ENCODE peak calls at places on chromosomes 12 and 14, in eight cellular contexts. One of them, this sample, is unnamed.

GRCh38 chr14:59272633-59273032 is 84.2 kb downstream of the DAAM1 start:
- DNase-seq in fibroblast of the aortic adventitia: no peak
- DNase-seq in astrocyte of the spinal cord: no peak
- DNase-seq in retinal pigment epithelial cell: no peak
- DNase-seq in breast epithelium: no peak
- DNase-seq in CD8-positive, alpha-beta T cell: no peak
- DNase-seq in NB4: no peak
- DNase-seq in MM.1S: no peak
- DNase-seq in this sample: no peak

GRCh38 chr14:74618078-74618952 is 6.3 kb upstream of the LTBP2 start:
- DNase-seq in fibroblast of the aortic adventitia: peak; percentile 58
- DNase-seq in NB4: peak; percentile 80
- DNase-seq in astrocyte of the spinal cord: peak; percentile 80
- DNase-seq in retinal pigment epithelial cell: no peak
- DNase-seq in breast epithelium: no peak
- DNase-seq in MM.1S: no peak
- DNase-seq in CD8-positive, alpha-beta T cell: peak; percentile 78
- DNase-seq in this sample: peak; percentile 33

GRCh38 chr14:101241147-101241546 is 320.1 kb upstream of the DIO3 start:
- DNase-seq in retinal pigment epithelial cell: no peak
- DNase-seq in breast epithelium: no peak
- DNase-seq in CD8-positive, alpha-beta T cell: no peak
- DNase-seq in MM.1S: no peak
- DNase-seq in astrocyte of the spinal cord: no peak
- DNase-seq in fibroblast of the aortic adventitia: no peak
- DNase-seq in NB4: no peak
- DNase-seq in this sample: no peak

GRCh38 chr12:65164244-65164643 is 5.1 kb upstream of the LEMD3 start:
- DNase-seq in NB4: no peak
- DNase-seq in fibroblast of the aortic adventitia: no peak
- DNase-seq in CD8-positive, alpha-beta T cell: no peak
- DNase-seq in astrocyte of the spinal cord: no peak
- DNase-seq in MM.1S: no peak
- DNase-seq in breast epithelium: no peak
- DNase-seq in retinal pigment epithelial cell: no peak
- DNase-seq in this sample: no peak

GRCh38 chr12:6074979-6075585 is 49.4 kb downstream of the VWF start:
- DNase-seq in astrocyte of the spinal cord: no peak
- DNase-seq in breast epithelium: no peak
- DNase-seq in CD8-positive, alpha-beta T cell: peak; percentile 35
- DNase-seq in MM.1S: peak; percentile 20
- DNase-seq in fibroblast of the aortic adventitia: no peak
- DNase-seq in retinal pigment epithelial cell: no peak
- DNase-seq in NB4: peak; percentile 59
- DNase-seq in this sample: no peak

GRCh38 chr12:27463826-27464554 is 17.5 kb downstream of the SMCO2 start:
- DNase-seq in retinal pigment epithelial cell: no peak
- DNase-seq in fibroblast of the aortic adventitia: peak; percentile 87
- DNase-seq in breast epithelium: no peak
- DNase-seq in MM.1S: no peak
- DNase-seq in astrocyte of the spinal cord: no peak
- DNase-seq in NB4: peak; percentile 31
- DNase-seq in CD8-positive, alpha-beta T cell: no peak
- DNase-seq in this sample: no peak

GRCh38 chr14:69354383-69355154 is 43.5 kb downstream of the ERH start:
- DNase-seq in CD8-positive, alpha-beta T cell: peak; percentile 40
- DNase-seq in breast epithelium: no peak
- DNase-seq in retinal pigment epithelial cell: no peak
- DNase-seq in NB4: no peak
- DNase-seq in MM.1S: peak; percentile 87
- DNase-seq in fibroblast of the aortic adventitia: no peak
- DNase-seq in astrocyte of the spinal cord: no peak
- DNase-seq in this sample: peak; percentile 86

GRCh38 chr12:18375583-18375982 is 114.3 kb downstream of the PIK3C2G start:
- DNase-seq in breast epithelium: no peak
- DNase-seq in astrocyte of the spinal cord: no peak
- DNase-seq in fibroblast of the aortic adventitia: no peak
- DNase-seq in retinal pigment epithelial cell: no peak
- DNase-seq in MM.1S: no peak
- DNase-seq in NB4: no peak
- DNase-seq in CD8-positive, alpha-beta T cell: no peak
- DNase-seq in this sample: no peak

GRCh38 chr12:48969847-48970701 is 1.5 kb downstream of the WNT10B start:
- DNase-seq in astrocyte of the spinal cord: no peak
- DNase-seq in fibroblast of the aortic adventitia: no peak
- DNase-seq in MM.1S: no peak
- DNase-seq in NB4: no peak
- DNase-seq in retinal pigment epithelial cell: no peak
- DNase-seq in breast epithelium: no peak
- DNase-seq in CD8-positive, alpha-beta T cell: peak; percentile 25
- DNase-seq in this sample: peak; percentile 63

GRCh38 chr14:100537701-100538565 is 49.3 kb downstream of the BEGAIN start:
- DNase-seq in NB4: no peak
- DNase-seq in fibroblast of the aortic adventitia: no peak
- DNase-seq in MM.1S: no peak
- DNase-seq in CD8-positive, alpha-beta T cell: no peak
- DNase-seq in retinal pigment epithelial cell: no peak
- DNase-seq in breast epithelium: peak; percentile 51
- DNase-seq in astrocyte of the spinal cord: no peak
- DNase-seq in this sample: no peak

GRCh38 chr12:34599530-34600513 is 577.5 kb downstream of the ALG10 start:
- DNase-seq in retinal pigment epithelial cell: no peak
- DNase-seq in MM.1S: no peak
- DNase-seq in NB4: no peak
- DNase-seq in CD8-positive, alpha-beta T cell: no peak
- DNase-seq in fibroblast of the aortic adventitia: no peak
- DNase-seq in breast epithelium: peak; percentile 38
- DNase-seq in astrocyte of the spinal cord: no peak
- DNase-seq in this sample: no peak

GRCh38 chr12:20946732-20947131 is 136.2 kb downstream of the SLCO1B3 start:
- DNase-seq in breast epithelium: no peak
- DNase-seq in NB4: peak; percentile 78
- DNase-seq in astrocyte of the spinal cord: peak; percentile 29
- DNase-seq in retinal pigment epithelial cell: no peak
- DNase-seq in CD8-positive, alpha-beta T cell: no peak
- DNase-seq in fibroblast of the aortic adventitia: peak; percentile 12
- DNase-seq in MM.1S: peak; percentile 36
- DNase-seq in this sample: no peak

GRCh38 chr12:124509300-124509675 is 58.1 kb downstream of the NCOR2 start:
- DNase-seq in CD8-positive, alpha-beta T cell: no peak
- DNase-seq in NB4: no peak
- DNase-seq in retinal pigment epithelial cell: no peak
- DNase-seq in breast epithelium: no peak
- DNase-seq in astrocyte of the spinal cord: no peak
- DNase-seq in MM.1S: no peak
- DNase-seq in fibroblast of the aortic adventitia: peak; percentile 27
- DNase-seq in this sample: no peak

GRCh38 chr12:102962532-102962931 is 5.1 kb downstream of the ASCL1 start:
- DNase-seq in fibroblast of the aortic adventitia: no peak
- DNase-seq in MM.1S: no peak
- DNase-seq in retinal pigment epithelial cell: no peak
- DNase-seq in CD8-positive, alpha-beta T cell: no peak
- DNase-seq in astrocyte of the spinal cord: no peak
- DNase-seq in breast epithelium: no peak
- DNase-seq in NB4: no peak
- DNase-seq in this sample: no peak

GRCh38 chr12:20602671-20603402 is 92.3 kb upstream of the SLCO1C1 start:
- DNase-seq in CD8-positive, alpha-beta T cell: no peak
- DNase-seq in retinal pigment epithelial cell: no peak
- DNase-seq in MM.1S: no peak
- DNase-seq in NB4: no peak
- DNase-seq in breast epithelium: no peak
- DNase-seq in astrocyte of the spinal cord: peak; percentile 83
- DNase-seq in fibroblast of the aortic adventitia: peak; percentile 77
- DNase-seq in this sample: no peak

GRCh38 chr14:104665663-104666522 is 23.5 kb upstream of the INF2 start:
- DNase-seq in breast epithelium: no peak
- DNase-seq in astrocyte of the spinal cord: no peak
- DNase-seq in retinal pigment epithelial cell: no peak
- DNase-seq in CD8-positive, alpha-beta T cell: peak; percentile 50
- DNase-seq in NB4: no peak
- DNase-seq in fibroblast of the aortic adventitia: no peak
- DNase-seq in MM.1S: no peak
- DNase-seq in this sample: peak; percentile 54

GRCh38 chr14:93527076-93527692 is 96.4 kb downstream of the UNC79 start:
- DNase-seq in CD8-positive, alpha-beta T cell: no peak
- DNase-seq in MM.1S: no peak
- DNase-seq in NB4: peak; percentile 70
- DNase-seq in fibroblast of the aortic adventitia: peak; percentile 16
- DNase-seq in retinal pigment epithelial cell: no peak
- DNase-seq in astrocyte of the spinal cord: no peak
- DNase-seq in breast epithelium: no peak
- DNase-seq in this sample: no peak

GRCh38 chr12:6089041-6089823 is 35.2 kb downstream of the VWF start:
- DNase-seq in CD8-positive, alpha-beta T cell: no peak
- DNase-seq in breast epithelium: no peak
- DNase-seq in NB4: peak; percentile 70
- DNase-seq in MM.1S: peak; percentile 48
- DNase-seq in fibroblast of the aortic adventitia: no peak
- DNase-seq in astrocyte of the spinal cord: peak; percentile 33
- DNase-seq in retinal pigment epithelial cell: no peak
- DNase-seq in this sample: no peak

GRCh38 chr12:70876952-70877351 is 43.6 kb downstream of the PTPRR start:
- DNase-seq in MM.1S: no peak
- DNase-seq in fibroblast of the aortic adventitia: peak; percentile 74
- DNase-seq in retinal pigment epithelial cell: no peak
- DNase-seq in astrocyte of the spinal cord: no peak
- DNase-seq in CD8-positive, alpha-beta T cell: no peak
- DNase-seq in breast epithelium: no peak
- DNase-seq in NB4: no peak
- DNase-seq in this sample: no peak

GRCh38 chr14:87111741-87112140 is 881.2 kb downstream of the GALC start:
- DNase-seq in retinal pigment epithelial cell: no peak
- DNase-seq in MM.1S: no peak
- DNase-seq in CD8-positive, alpha-beta T cell: no peak
- DNase-seq in breast epithelium: no peak
- DNase-seq in fibroblast of the aortic adventitia: no peak
- DNase-seq in astrocyte of the spinal cord: no peak
- DNase-seq in NB4: no peak
- DNase-seq in this sample: no peak

GRCh38 chr12:25552681-25553080 is 402 bp downstream of the LMNTD1 start:
- DNase-seq in CD8-positive, alpha-beta T cell: no peak
- DNase-seq in fibroblast of the aortic adventitia: peak; percentile 80
- DNase-seq in astrocyte of the spinal cord: peak; percentile 65
- DNase-seq in NB4: no peak
- DNase-seq in retinal pigment epithelial cell: no peak
- DNase-seq in breast epithelium: no peak
- DNase-seq in MM.1S: no peak
- DNase-seq in this sample: no peak

GRCh38 chr14:66606826-66607225 is 98.9 kb downstream of the GPHN start:
- DNase-seq in NB4: no peak
- DNase-seq in breast epithelium: no peak
- DNase-seq in retinal pigment epithelial cell: no peak
- DNase-seq in MM.1S: no peak
- DNase-seq in astrocyte of the spinal cord: no peak
- DNase-seq in CD8-positive, alpha-beta T cell: no peak
- DNase-seq in fibroblast of the aortic adventitia: no peak
- DNase-seq in this sample: no peak

GRCh38 chr14:66613344-66613743 is 105.4 kb downstream of the GPHN start:
- DNase-seq in MM.1S: no peak
- DNase-seq in NB4: no peak
- DNase-seq in astrocyte of the spinal cord: no peak
- DNase-seq in fibroblast of the aortic adventitia: no peak
- DNase-seq in CD8-positive, alpha-beta T cell: no peak
- DNase-seq in breast epithelium: no peak
- DNase-seq in retinal pigment epithelial cell: no peak
- DNase-seq in this sample: no peak

DNA sequence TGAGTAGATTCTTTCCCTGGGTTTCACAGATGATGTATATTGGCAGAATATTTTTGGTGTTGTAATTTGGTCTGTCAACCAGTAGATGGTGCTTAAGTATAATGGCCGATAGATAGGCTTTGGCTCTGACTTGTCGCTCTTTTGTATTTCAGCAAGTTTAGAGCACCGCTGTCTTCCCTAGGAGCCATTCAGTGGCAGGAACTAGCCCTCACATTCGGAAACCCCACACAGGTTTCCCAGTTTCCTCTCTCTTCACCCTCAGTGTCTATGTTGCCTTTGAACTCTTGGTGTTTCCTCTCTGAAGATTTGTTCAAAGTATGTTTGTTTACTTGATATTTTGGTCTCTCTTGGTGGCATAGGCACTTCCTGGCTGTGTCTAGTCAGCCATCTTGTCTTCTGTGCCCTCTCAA is 102.2 kb downstream of the GPHN start:
- DNase-seq in breast epithelium: no peak
- DNase-seq in fibroblast of the aortic adventitia: no peak
- DNase-seq in NB4: peak; percentile 37
- DNase-seq in MM.1S: peak; percentile 51
- DNase-seq in retinal pigment epithelial cell: no peak
- DNase-seq in astrocyte of the spinal cord: no peak
- DNase-seq in CD8-positive, alpha-beta T cell: no peak
- DNase-seq in this sample: no peak
- TF ChIP-seq CTCF in breast epithelium: no peak
- TF ChIP-seq CTCF in fibroblast of the aortic adventitia: peak; percentile 19
- TF ChIP-seq CTCF in NB4: peak; percentile 26
- TF ChIP-seq CTCF in MM.1S: peak; percentile 55
- TF ChIP-seq CTCF in retinal pigment epithelial cell: peak; percentile 27
- TF ChIP-seq CTCF in astrocyte of the spinal cord: peak; percentile 38
- TF ChIP-seq CTCF in CD8-positive, alpha-beta T cell: no peak
- TF ChIP-seq CTCF in this sample: peak; percentile 42

GRCh38 chr14:92254786-92255185 is 68.2 kb upstream of the SLC24A4 start:
- DNase-seq in astrocyte of the spinal cord: peak; percentile 21
- DNase-seq in NB4: no peak
- DNase-seq in MM.1S: no peak
- DNase-seq in CD8-positive, alpha-beta T cell: no peak
- DNase-seq in fibroblast of the aortic adventitia: peak; percentile 52
- DNase-seq in retinal pigment epithelial cell: no peak
- DNase-seq in breast epithelium: no peak
- DNase-seq in this sample: no peak
- H3K4me3 ChIP-seq in astrocyte of the spinal cord: no peak overlapping the region
- H3K4me3 ChIP-seq in NB4: no peak overlapping the region
- H3K4me3 ChIP-seq in MM.1S: no peak overlapping the region
- H3K4me3 ChIP-seq in CD8-positive, alpha-beta T cell: no peak overlapping the region
- H3K4me3 ChIP-seq in fibroblast of the aortic adventitia: no peak overlapping the region
- H3K4me3 ChIP-seq in retinal pigment epithelial cell: no peak overlapping the region
- H3K4me3 ChIP-seq in breast epithelium: no peak overlapping the region
- H3K4me3 ChIP-seq in this sample: no peak overlapping the region

DNA sequence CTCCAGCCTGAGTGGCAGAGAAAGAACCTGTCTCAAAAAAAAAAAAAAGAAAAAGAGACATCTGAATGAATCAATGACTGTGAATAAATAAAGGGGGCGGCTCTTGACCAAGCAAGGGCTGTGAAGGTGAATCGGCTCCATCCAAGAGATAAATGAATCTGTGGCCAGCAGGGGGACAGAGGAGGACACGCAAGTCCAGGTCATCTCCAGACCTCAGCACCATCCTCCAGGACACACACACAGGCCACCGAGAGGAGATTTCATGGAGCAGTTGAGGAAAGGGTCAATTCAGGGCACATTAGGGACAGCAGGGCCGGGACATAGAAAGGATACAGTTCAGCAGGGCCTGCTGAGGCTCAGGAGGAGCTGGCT is 21.6 kb downstream of the TRPV4 start:
- DNase-seq in astrocyte of the spinal cord: no peak
- DNase-seq in retinal pigment epithelial cell: no peak
- DNase-seq in breast epithelium: no peak
- DNase-seq in MM.1S: no peak
- DNase-seq in fibroblast of the aortic adventitia: no peak
- DNase-seq in CD8-positive, alpha-beta T cell: no peak
- DNase-seq in NB4: no peak
- DNase-seq in this sample: no peak
- TF ChIP-seq CTCF in astrocyte of the spinal cord: no peak
- TF ChIP-seq CTCF in retinal pigment epithelial cell: peak; percentile 5
- TF ChIP-seq CTCF in breast epithelium: no peak
- TF ChIP-seq CTCF in MM.1S: no peak
- TF ChIP-seq CTCF in fibroblast of the aortic adventitia: no peak
- TF ChIP-seq CTCF in CD8-positive, alpha-beta T cell: no peak
- TF ChIP-seq CTCF in NB4: no peak
- TF ChIP-seq CTCF in this sample: no peak

GRCh38 chr12:1828863-1829262 is 8.5 kb downstream of the LRTM2 start:
- DNase-seq in CD8-positive, alpha-beta T cell: no peak
- DNase-seq in fibroblast of the aortic adventitia: no peak
- DNase-seq in astrocyte of the spinal cord: no peak
- DNase-seq in breast epithelium: no peak
- DNase-seq in NB4: no peak
- DNase-seq in MM.1S: no peak
- DNase-seq in retinal pigment epithelial cell: no peak
- DNase-seq in this sample: no peak
- H3K4me3 ChIP-seq in CD8-positive, alpha-beta T cell: no peak overlapping the region
- H3K4me3 ChIP-seq in fibroblast of the aortic adventitia: no peak overlapping the region
- H3K4me3 ChIP-seq in astrocyte of the spinal cord: no peak overlapping the region
- H3K4me3 ChIP-seq in breast epithelium: no peak overlapping the region
- H3K4me3 ChIP-seq in NB4: no peak overlapping the region
- H3K4me3 ChIP-seq in MM.1S: no peak overlapping the region
- H3K4me3 ChIP-seq in retinal pigment epithelial cell: no peak overlapping the region
- H3K4me3 ChIP-seq in this sample: no peak overlapping the region

This sample was measured in GM06990.